ENCODE peak calls at places on chromosomes 7 and 10, in five cellular contexts. U, V, T, M and N are unnamed samples. For H3K9me3, the result is how much of the 10 kb centered on the place peaks cover.

GRCh38 chr10:112271982-112272381 is 11.2 kb upstream of the TECTB start:
- DNase-seq in V (no peak), T (no peak), M (no peak), U (peak), N (peak)

GRCh38 chr7:151844080-151844827 is 32.7 kb downstream of the PRKAG2 start:
- DNase-seq in M (no peak), T (no peak), U (peak), V (no peak), N (peak)

GRCh38 chr7:84454174-84454959 is 259.8 kb upstream of the SEMA3A start:
- DNase-seq in M (no peak), V (no peak), T (no peak), U (no peak), N (no peak)

GRCh38 chr7:117220836-117221235 is 102.0 kb downstream of the WNT2 start:
- DNase-seq in M (no peak), U (no peak), T (no peak), V (no peak), N (no peak)

GRCh38 chr7:115679976-115680375 is 350.6 kb downstream of the TFEC start:
- DNase-seq in M (no peak), U (peak), V (peak), T (peak), N (peak)

GRCh38 chr7:143408247-143408685 is 390 bp downstream of the EPHA1 start:
- DNase-seq in V (no peak), M (no peak), T (no peak), U (no peak), N (no peak)

GRCh38 chr10:58177362-58177947 is 90.2 kb downstream of the IPMK start:
- DNase-seq in T (peak), U (peak), M (no peak), V (no peak), N (no peak)

GRCh38 chr7:148303295-148304013 is 287.1 kb upstream of the C7orf33 start:
- DNase-seq in V (no peak), T (peak), M (no peak), U (no peak), N (peak)

GRCh38 chr7:50754684-50755083 is 28.0 kb downstream of the GRB10 start:
- DNase-seq in U (no peak), V (no peak), T (no peak), M (no peak), N (no peak)

GRCh38 chr10:3544561-3544960 is 240.4 kb downstream of the KLF6 start:
- DNase-seq in T (no peak), U (no peak), V (no peak), M (no peak), N (no peak)

GRCh38 chr7:98970031-98970615 is 91.8 kb downstream of the TRRAP start:
- DNase-seq in V (no peak), M (no peak), T (no peak), U (no peak), N (no peak)

GRCh38 chr7:135692055-135692454 is 29.7 kb downstream of the STMP1 start:
- DNase-seq in T (no peak), U (peak), M (no peak), V (no peak), N (no peak)

GRCh38 chr10:70903262-70903921 is 15.0 kb upstream of the PCBD1 start:
- DNase-seq in U (peak), V (peak), M (no peak), T (peak), N (peak)

GRCh38 chr10:24908793-24909423 is 43.5 kb downstream of the PRTFDC1 start:
- DNase-seq in T (peak), M (no peak), U (peak), V (no peak), N (no peak)

GRCh38 chr7:3559178-3559765 is 258.2 kb downstream of the SDK1 start:
- DNase-seq in T (peak), M (no peak), V (no peak), U (peak), N (peak)

GRCh38 chr7:43873300-43873699 is 4.0 kb upstream of the MRPS24 start:
- DNase-seq in U (peak), V (no peak), T (peak), M (no peak), N (no peak)

GRCh38 chr10:2137549-2138174 is 400.3 kb upstream of the ADARB2 start:
- DNase-seq in T (peak), V (peak), M (peak), U (no peak), N (no peak)

GRCh38 chr10:99430116-99430450 is 341 bp downstream of the GOT1 start:
- DNase-seq in M (no peak), U (no peak), V (no peak), T (no peak), N (no peak)

GRCh38 chr10:30491204-30491603 is 57.2 kb downstream of the MAP3K8 start:
- DNase-seq in V (no peak), U (peak), M (no peak), T (peak), N (peak)

GRCh38 chr10:30495687-30496086 is 61.7 kb downstream of the MAP3K8 start:
- DNase-seq in U (peak), M (no peak), T (no peak), V (no peak), N (no peak)

GRCh38 chr10:30494558-30494957 is 60.6 kb downstream of the MAP3K8 start:
- DNase-seq in V (no peak), T (no peak), U (no peak), M (no peak), N (no peak)

GRCh38 chr10:30491832-30492530 is 58.0 kb downstream of the MAP3K8 start:
- DNase-seq in M (no peak), U (no peak), T (no peak), V (no peak), N (no peak)

GRCh38 chr10:30493609-30494530 is 59.9 kb downstream of the MAP3K8 start:
- DNase-seq in V (no peak), U (peak), T (peak), M (no peak), N (peak)
- H3K4me3 ChIP-seq in V (no peak), U (no peak), T (no peak), M (no peak), N (no peak)

DNA sequence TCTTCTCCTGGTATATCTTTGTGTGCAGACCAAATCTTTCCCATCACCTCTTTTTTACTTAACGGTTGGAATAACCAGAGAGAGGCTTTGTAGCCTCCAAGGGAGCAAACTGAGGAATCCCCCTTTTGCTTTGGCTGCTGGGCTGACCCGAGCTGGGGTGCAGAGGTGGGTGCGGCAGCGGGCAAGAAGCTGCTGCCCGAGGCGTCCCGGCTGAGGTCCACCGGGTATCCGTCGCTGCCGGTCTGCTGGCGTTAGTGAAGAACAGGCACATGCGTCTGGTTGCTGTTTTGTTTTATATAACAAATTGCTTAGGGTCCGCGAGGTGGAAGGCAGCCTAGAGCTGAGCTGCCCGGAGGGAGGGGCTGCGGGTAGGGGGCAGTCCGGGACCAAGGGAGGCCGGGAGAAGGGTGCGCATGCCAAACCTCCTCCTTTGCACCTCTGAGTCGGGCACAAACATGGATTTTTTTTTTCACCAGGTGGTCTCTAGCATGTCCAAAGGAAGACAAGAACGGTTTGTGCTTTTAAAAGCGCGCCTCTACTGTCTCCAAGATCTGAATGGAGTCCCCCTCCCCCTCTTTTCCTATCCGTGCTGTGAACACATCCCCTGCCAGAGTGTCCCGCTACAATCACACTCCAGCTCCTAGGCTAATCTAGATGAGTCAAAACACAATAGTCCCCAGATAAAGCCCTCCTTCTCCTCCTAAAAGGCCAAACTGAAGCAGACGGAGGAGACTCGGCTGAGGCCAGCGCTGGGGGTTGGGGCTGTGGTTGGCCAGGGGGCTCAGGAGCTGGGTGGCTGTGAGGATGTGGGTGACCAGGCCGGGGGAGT is 6.8 kb upstream of the GATA3 start:
- DNase-seq in U (no peak), V (peak), M (no peak), T (no peak), N (no peak)
- H3K23ac ChIP-seq in U (no peak), V (peak), M (no peak), T (no peak), N (no peak)

DNA sequence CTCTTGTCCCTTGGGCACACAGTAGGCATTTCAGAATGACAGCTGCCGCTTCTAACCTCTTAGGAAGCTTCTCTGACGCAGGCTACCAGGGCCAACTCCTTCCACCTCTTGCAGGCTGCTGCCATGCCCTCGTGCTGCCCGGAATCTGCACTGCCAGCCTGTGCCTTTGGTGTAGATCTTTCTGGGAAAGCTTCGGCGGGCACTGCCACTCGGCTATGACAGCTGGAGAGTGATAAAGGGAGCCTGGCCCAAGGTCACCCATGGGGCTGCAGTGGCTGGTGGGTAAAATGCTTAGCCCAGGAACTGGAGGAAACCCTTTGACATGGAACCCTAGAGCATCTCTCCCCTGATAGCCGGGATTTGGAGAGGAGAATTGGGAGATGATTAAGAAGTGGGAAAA is 78.0 kb upstream of the C1QL3 start:
- DNase-seq in U (no peak), V (no peak), M (no peak), T (no peak), N (no peak)
- H3K9me3 ChIP-seq in U (under half), V (under half), M (under half), T (under half), N (under half)

DNA sequence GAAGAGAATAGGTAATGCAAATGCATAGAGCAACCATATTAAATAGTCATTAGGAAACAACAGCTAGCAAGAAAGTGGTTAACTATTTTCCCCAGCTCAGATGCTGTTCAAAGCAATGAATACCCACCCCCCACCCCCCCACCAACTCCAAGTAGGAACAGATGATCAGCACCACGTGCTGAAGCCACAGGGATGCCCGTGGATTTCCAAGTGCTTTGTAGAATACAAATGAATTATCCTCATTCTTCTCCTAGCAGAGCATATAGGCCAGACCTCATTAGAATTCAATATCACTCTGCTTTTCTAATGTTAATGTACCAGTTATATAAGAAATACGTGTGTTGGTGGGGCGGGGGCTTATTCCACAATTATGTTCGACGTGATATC is 205.7 kb downstream of the SKAP2 start:
- DNase-seq in V (no peak), U (no peak), M (no peak), T (no peak), N (no peak)
- H3K4me3 ChIP-seq in V (no peak), U (no peak), M (no peak), T (no peak), N (no peak)

GRCh38 chr7:45156516-45157272 is 897 bp upstream of the RAMP3 start:
- DNase-seq in U (no peak), V (no peak), M (no peak), T (no peak), N (no peak)

GRCh38 chr7:45155941-45156340 is 1.6 kb upstream of the RAMP3 start:
- DNase-seq in T (no peak), V (no peak), M (no peak), U (no peak), N (no peak)

GRCh38 chr7:45159296-45159695 is 1.7 kb downstream of the RAMP3 start:
- DNase-seq in T (no peak), V (no peak), M (no peak), U (no peak), N (no peak)

GRCh38 chr7:45157286-45157652 is 322 bp upstream of the RAMP3 start:
- DNase-seq in T (no peak), U (no peak), M (no peak), V (no peak), N (no peak)

GRCh38 chr7:45157653-45158401 is at the start of gene RAMP3:
- DNase-seq in M (no peak), T (no peak), V (no peak), U (no peak), N (no peak)
- H3K23ac ChIP-seq in M (no peak), T (no peak), V (no peak), U (no peak), N (no peak)

DNA sequence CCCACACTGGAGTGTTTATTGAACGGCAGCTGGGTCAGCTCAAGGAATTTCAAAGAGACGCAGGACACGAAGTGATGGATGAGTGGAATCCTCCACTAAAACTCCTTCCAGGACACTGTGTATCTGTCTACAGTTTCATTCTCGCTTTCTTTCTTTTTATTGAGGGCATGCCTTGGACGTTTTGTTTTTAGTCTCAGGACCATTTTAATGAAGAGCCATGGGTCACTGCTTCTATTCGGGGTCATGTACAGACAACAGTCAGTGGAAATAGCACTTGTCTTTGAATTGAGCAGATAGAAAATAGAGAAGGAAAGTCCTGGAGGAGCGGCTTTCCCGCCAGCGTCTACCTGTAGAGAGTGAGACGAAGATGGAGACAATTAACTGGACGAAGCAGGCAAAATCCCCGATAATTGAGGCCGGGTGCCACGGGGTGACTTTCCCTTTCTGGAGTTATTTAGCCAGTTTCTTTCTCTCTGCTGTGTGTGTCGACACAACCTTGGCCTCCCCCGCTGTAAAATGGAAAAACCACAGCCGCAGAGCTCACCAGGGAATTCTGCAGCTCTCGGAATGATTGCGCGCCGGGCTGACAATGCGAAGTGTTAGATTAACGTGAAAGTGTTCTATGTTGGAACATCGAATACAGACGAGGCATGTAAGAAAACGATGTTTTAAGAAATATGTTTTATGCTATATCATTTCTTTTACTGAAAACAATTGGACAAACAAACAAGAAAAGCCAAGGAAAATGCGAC is 129.0 kb downstream of the DNAJB6 start:
- DNase-seq in M (no peak), T (no peak), U (no peak), V (no peak), N (no peak)
- H3K9me3 ChIP-seq in M (under half), T (under half), U (under half), V (under half), N (under half)

DNA sequence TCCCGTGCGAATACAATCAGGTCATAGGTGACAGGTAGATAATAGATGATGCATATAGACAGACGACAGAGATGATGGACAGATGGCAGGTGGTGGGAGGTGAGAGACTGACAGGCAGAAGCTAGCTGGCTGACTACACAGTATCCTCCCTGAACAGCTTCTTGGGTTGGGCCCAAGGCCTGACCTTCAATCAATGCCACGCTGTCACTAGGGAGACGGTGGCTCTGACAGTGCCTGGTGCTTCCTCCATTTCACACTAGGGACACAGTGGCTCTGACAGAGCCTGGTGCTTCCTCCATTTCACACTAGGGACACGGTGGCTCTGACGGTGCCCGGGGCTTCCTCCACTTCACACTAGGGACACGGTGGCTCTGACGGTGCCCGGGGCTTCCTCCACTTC is 200.1 kb downstream of the DIP2C start:
- DNase-seq in M (no peak), T (no peak), V (no peak), U (no peak), N (no peak)
- H3K4me3 ChIP-seq in M (no peak), T (no peak), V (no peak), U (no peak), N (no peak)